ENCODE peak calls at places on chromosomes 11 and 22, in six cellular contexts. E, L, A, P, Y and X are unnamed samples.

GRCh38 chr11:117749541-117749910 is 47.5 kb downstream of the DSCAML1 start:
- DNase-seq in E (no peak), L (no peak), A (no peak), P (no peak), Y (no peak), X (no peak)

GRCh38 chr11:69035959-69036340 is 12.8 kb upstream of the TPCN2 start:
- DNase-seq in E (no peak), Y (no peak), L (no peak), A (no peak), P (no peak), X (no peak)

GRCh38 chr11:11171285-11171684 is 181.8 kb downstream of the CSNK2A3 start:
- DNase-seq in Y (no peak), L (no peak), A (no peak), E (no peak), P (no peak), X (no peak)

GRCh38 chr11:47917643-47918369 is 62.6 kb upstream of the PTPRJ start:
- DNase-seq in E (no peak), A (peak), Y (peak), L (no peak), P (no peak), X (no peak)

GRCh38 chr11:45089251-45089650 is 57.2 kb upstream of the PRDM11 start:
- DNase-seq in A (no peak), L (no peak), P (no peak), Y (no peak), E (no peak), X (no peak)

GRCh38 chr22:35674335-35674734 is 26.1 kb downstream of the APOL6 start:
- DNase-seq in Y (no peak), A (no peak), E (no peak), L (no peak), P (no peak), X (no peak)

GRCh38 chr11:96228472-96228871 is 114.5 kb downstream of the MAML2 start:
- DNase-seq in P (no peak), A (no peak), Y (peak), E (no peak), L (no peak), X (no peak)

GRCh38 chr11:73577496-73577917 is 20.4 kb downstream of the FAM168A start:
- DNase-seq in P (no peak), E (no peak), A (no peak), L (peak), Y (no peak), X (no peak)

GRCh38 chr11:110951609-110952008 is 239.4 kb upstream of the ARHGAP20 start:
- DNase-seq in E (no peak), L (peak), A (no peak), P (no peak), Y (no peak), X (no peak)

GRCh38 chr11:45354976-45355705 is 69.0 kb upstream of the SYT13 start:
- DNase-seq in E (peak), Y (no peak), P (no peak), L (no peak), A (peak), X (no peak)

GRCh38 chr11:17730608-17731462 is 3.7 kb upstream of the KCNC1 start:
- DNase-seq in E (peak), A (peak), Y (peak), P (peak), L (peak), X (peak)

GRCh38 chr22:36923458-36923784 is 10.0 kb downstream of the CSF2RB start:
- DNase-seq in E (no peak), Y (no peak), L (no peak), A (no peak), P (no peak), X (no peak)
- TF ChIP-seq POLR2AphosphoS5 in E (no peak), Y (no peak), L (no peak), A (no peak), P (no peak), X (no peak)

GRCh38 chr22:26751217-26751616 is 93.8 kb downstream of the MIAT start:
- DNase-seq in Y (no peak), P (peak), L (no peak), A (peak), E (no peak), X (no peak)
- TF ChIP-seq TAF1 in Y (no peak), P (no peak), L (no peak), A (no peak), E (no peak), X (no peak)

DNA sequence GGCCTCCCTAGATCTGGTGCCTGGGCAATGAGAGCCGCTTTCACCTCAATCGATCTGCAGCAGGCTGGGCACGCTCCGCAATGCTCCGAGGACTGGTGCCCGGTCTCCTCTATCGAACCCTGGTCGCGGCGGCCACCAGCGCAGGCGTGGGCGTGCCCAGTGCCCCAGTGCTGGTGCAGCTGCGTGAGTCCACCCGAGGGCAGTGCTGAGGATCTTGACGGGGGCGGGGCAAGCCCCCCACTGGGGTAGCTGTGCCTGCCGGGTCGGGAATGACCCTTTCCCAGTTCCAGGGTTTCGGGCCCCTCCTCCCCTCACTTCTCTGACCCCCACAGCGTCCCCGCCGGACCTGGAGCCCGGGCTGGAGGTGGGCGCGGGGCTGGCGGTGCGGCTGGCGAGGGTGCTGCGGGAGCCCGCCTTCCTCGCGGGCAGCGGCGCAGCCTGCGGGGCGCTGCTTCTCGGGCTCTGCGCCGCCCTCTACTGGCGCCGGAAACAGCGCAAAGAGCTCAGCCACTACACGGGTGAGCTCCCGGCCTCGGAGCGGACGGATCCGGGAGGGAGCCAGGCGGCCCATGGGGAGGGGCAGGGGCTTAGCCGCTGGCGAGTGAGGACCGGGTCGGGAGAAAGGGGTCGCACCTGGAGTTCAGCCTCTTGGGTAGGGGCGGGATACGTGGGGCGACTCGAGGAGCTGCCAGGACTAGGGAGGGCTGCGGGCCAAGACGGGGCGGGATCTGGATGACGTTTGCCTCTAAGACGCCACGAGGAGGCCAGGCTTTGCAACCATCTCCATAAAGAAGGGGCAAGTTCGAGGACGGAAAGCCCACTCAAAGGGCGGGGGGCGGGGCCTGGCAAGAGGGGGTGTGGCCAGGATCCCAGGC is 10.9 kb downstream of the ROBO3 start:
- DNase-seq in Y (peak), A (peak), P (peak), L (peak), E (peak), X (peak)
- TF ChIP-seq POLR2A in Y (no peak), A (peak), P (peak), L (peak), E (no peak), X (no peak)

GRCh38 chr11:104522650-104523049 is 358.7 kb upstream of the PDGFD start:
- DNase-seq in L (no peak), Y (peak), E (no peak), P (no peak), A (no peak), X (no peak)
- TF ChIP-seq POLR2AphosphoS5 in L (no peak), Y (no peak), E (no peak), P (no peak), A (no peak), X (no peak)

GRCh38 chr11:2570841-2571597 is 126.2 kb downstream of the KCNQ1 start:
- DNase-seq in P (no peak), Y (no peak), A (no peak), L (no peak), E (no peak), X (no peak)

GRCh38 chr11:2569321-2569721 is 124.5 kb downstream of the KCNQ1 start:
- DNase-seq in Y (no peak), P (no peak), L (no peak), A (no peak), E (no peak), X (no peak)

GRCh38 chr11:2569731-2570210 is 125.0 kb downstream of the KCNQ1 start:
- DNase-seq in E (no peak), L (no peak), A (no peak), P (no peak), Y (no peak), X (no peak)

GRCh38 chr11:2571598-2572281 is 126.9 kb downstream of the KCNQ1 start:
- DNase-seq in E (no peak), P (no peak), L (no peak), Y (no peak), A (no peak), X (no peak)

GRCh38 chr11:2570211-2570811 is 125.5 kb downstream of the KCNQ1 start:
- DNase-seq in A (no peak), E (no peak), L (no peak), P (no peak), Y (no peak), X (no peak)
- TF ChIP-seq TAF1 in A (no peak), E (no peak), L (no peak), P (no peak), Y (no peak), X (no peak)

GRCh38 chr22:44045171-44045570 is 21.1 kb downstream of the PARVB start:
- DNase-seq in A (no peak), Y (no peak), L (no peak), P (no peak), E (no peak), X (no peak)

GRCh38 chr22:44042822-44043221 is 18.7 kb downstream of the PARVB start:
- DNase-seq in Y (no peak), E (no peak), P (no peak), A (peak), L (no peak), X (no peak)

GRCh38 chr22:44049369-44050231 is 25.5 kb downstream of the PARVB start:
- DNase-seq in E (no peak), P (no peak), L (no peak), Y (no peak), A (no peak), X (no peak)

GRCh38 chr22:44047891-44048301 is 23.8 kb downstream of the PARVB start:
- DNase-seq in P (no peak), Y (no peak), E (no peak), L (no peak), A (no peak), X (peak)

GRCh38 chr22:44046485-44047141 is 22.5 kb downstream of the PARVB start:
- DNase-seq in Y (no peak), P (no peak), E (no peak), A (peak), L (no peak), X (no peak)
- TF ChIP-seq POLR2A in Y (no peak), P (no peak), E (no peak), A (no peak), L (no peak), X (no peak)

GRCh38 chr22:43753718-43754117 is 58.4 kb downstream of the EFCAB6 start:
- DNase-seq in A (no peak), L (no peak), Y (no peak), E (no peak), P (no peak), X (no peak)
- TF ChIP-seq POLR2AphosphoS5 in A (no peak), L (no peak), Y (no peak), E (no peak), P (no peak), X (no peak)

DNA sequence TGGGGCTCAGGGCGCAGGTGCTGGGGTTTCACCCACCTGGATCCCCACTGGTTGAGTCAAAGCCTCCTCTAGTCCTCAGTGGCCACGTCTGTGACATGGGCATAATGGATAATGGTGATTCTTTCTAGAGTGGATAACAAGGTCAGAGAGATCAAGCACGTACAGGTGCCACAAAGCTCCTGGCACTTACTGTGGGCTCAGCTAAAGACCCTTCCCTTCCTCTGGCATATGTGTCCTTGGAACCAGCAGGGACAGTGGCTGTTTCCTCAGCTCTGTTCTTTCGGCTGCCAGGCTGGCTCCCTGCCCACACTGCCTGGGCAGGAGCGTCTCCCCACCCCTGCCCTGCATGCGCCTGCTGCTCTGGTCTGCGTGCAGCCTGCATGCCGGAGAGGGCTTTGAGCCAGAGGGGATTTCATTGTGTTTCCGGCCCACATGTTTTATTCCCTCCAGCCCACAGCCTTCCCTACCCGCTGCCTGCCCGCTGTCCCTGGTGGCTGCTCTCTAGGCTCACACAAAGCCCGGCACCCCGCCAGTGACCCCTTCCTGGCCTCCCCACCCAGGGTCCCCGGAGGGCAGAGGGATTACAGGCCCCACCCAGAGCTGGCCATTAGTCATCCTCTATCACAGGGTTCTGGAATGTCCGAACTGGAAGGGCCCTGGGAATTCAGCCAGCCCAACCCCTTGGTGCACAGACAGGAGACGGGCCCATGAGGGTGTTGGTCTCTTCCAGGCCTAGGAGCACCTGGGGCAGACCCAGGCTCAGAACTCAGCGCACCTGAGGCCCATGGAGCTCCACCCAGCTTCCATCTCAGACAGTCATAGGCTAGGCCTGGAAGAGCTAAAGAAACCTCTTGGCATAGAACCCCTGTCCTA is 55.3 kb upstream of the GCAT start:
- DNase-seq in P (no peak), A (no peak), E (no peak), L (no peak), Y (peak), X (no peak)
- TF ChIP-seq TAF1 in P (no peak), A (no peak), E (no peak), L (no peak), Y (peak), X (no peak)

DNA sequence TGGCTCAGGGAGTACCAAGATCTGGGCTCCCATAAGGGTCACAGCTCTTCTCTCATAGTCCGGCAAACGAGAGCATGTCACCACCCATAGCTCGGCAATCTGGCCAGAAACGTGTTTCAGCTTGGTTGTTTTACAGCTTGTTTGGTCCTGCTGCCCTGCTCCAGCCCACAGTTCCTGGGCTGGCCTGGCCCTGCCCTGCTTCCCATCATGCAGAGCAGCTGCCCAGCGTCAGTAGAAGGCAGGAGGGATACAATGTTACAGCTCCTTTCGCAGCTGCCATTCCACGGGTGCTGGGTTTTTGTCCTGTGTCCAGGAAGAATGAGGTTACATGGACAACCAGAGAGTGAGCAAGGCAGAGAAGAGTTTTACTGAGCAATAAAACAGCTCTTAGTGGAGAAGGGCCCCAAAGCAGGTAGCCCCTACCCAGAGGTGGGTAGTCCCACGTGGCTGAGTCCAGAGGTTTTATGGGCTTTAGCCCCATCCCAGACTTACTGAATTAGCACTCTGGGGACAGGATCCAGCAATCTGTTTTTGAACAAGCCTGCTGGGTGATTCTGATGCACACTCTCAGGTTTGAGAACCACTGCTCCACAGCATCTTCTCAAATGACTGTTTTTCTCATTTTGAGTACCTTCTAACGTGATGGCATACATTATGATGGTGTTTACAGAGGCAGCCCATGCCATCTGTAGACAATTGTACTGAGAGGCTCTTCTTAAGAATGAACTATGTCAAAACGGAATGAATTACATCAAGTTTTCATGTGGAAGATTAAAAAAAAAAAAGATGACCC is 5.8 kb upstream of the MS4A18 start:
- DNase-seq in Y (no peak), A (no peak), E (no peak), P (no peak), L (no peak), X (no peak)
- TF ChIP-seq POLR2A in Y (no peak), A (no peak), E (no peak), P (no peak), L (no peak), X (no peak)